ENCODE peak calls at places on chromosomes 13 and 19, in four cellular contexts. J is WTC11, U is GM12878, L is K562. P is an unnamed sample.

GRCh38 chr13:49810825-49811526 is 18.5 kb upstream of the KPNA3 start:
- DNase-seq in J (no peak), U (no peak), L (no peak), P (peak)

GRCh38 chr13:71378992-71379905 is 487.8 kb downstream of the DACH1 start:
- DNase-seq in J (no peak), U (no peak), L (no peak), P (no peak)

GRCh38 chr13:28819046-28819747 is 942 bp upstream of the MTUS2 start:
- DNase-seq in J (peak), U (no peak), L (no peak), P (no peak)

GRCh38 chr13:63414247-63414646 is 1998.6 kb upstream of the PCDH20 start:
- DNase-seq in J (no peak), U (no peak), L (no peak), P (no peak)

GRCh38 chr13:74329978-74330377 is 195.8 kb upstream of the KLF12 start:
- DNase-seq in J (no peak), U (no peak), L (no peak), P (no peak)

GRCh38 chr19:56348289-56348877 is 33.7 kb upstream of the ZSCAN5A start:
- DNase-seq in J (peak), U (no peak), L (peak), P (no peak)

GRCh38 chr19:44570984-44571684 is 41.7 kb upstream of the CEACAM20 start:
- DNase-seq in J (peak), U (no peak), L (peak), P (peak)

GRCh38 chr19:53945441-53945840 is 17.3 kb upstream of the CACNG8 start:
- DNase-seq in J (peak), U (no peak), L (peak), P (no peak)

GRCh38 chr19:57992841-57993240 is 9.8 kb downstream of the ZNF606 start:
- DNase-seq in J (no peak), U (no peak), L (no peak), P (no peak)

GRCh38 chr13:26785845-26786630 is 25.5 kb upstream of the GPR12 start:
- DNase-seq in J (peak), U (no peak), L (no peak), P (no peak)

GRCh38 chr13:97849305-97849704 is 104.2 kb upstream of the IPO5 start:
- DNase-seq in J (no peak), U (peak), L (peak), P (peak)

GRCh38 chr19:43624933-43625332 is 5.5 kb upstream of the ZNF428 start:
- DNase-seq in J (peak), U (no peak), L (peak), P (no peak)

GRCh38 chr13:102729560-102730275 is 34.9 kb upstream of the METTL21C start:
- DNase-seq in J (no peak), U (no peak), L (no peak), P (no peak)

GRCh38 chr13:111139874-111140561 is 24.9 kb downstream of the ARHGEF7 start:
- DNase-seq in J (no peak), U (no peak), L (no peak), P (no peak)

GRCh38 chr13:103473081-103473480 is 406.9 kb upstream of the SLC10A2 start:
- DNase-seq in J (no peak), U (no peak), L (no peak), P (no peak)

GRCh38 chr19:29492761-29493160 is 33.0 kb upstream of the VSTM2B start:
- DNase-seq in J (no peak), U (no peak), L (no peak), P (no peak)

GRCh38 chr13:48493076-48493765 is 39.7 kb downstream of the RCBTB2 start:
- DNase-seq in J (no peak), U (no peak), L (peak), P (no peak)

GRCh38 chr19:13356686-13357280 is 149.5 kb downstream of the CACNA1A start:
- DNase-seq in J (no peak), U (no peak), L (no peak), P (no peak)

GRCh38 chr13:30744056-30744684 is 8.8 kb downstream of the ALOX5AP start:
- DNase-seq in J (no peak), U (peak), L (peak), P (peak)

GRCh38 chr19:2714531-2715269 is 6.5 kb downstream of the DIRAS1 start:
- DNase-seq in J (no peak), U (no peak), L (no peak), P (no peak)

GRCh38 chr19:53867225-53868090 is at the start of gene MYADM:
- DNase-seq in J (peak), U (peak), L (peak), P (peak)

GRCh38 chr13:93289842-93290241 is 63.2 kb downstream of the GPC6 start:
- DNase-seq in J (no peak), U (no peak), L (no peak), P (no peak)

GRCh38 chr19:18762125-18763023 is 28.7 kb downstream of the COMP start:
- DNase-seq in J (peak), U (no peak), L (no peak), P (peak)

GRCh38 chr13:95463516-95463915 is 89.0 kb upstream of the CLDN10 start:
- DNase-seq in J (no peak), U (no peak), L (no peak), P (no peak)

GRCh38 chr13:78326608-78327007 is 276.7 kb downstream of the POU4F1 start:
- DNase-seq in J (no peak), U (no peak), L (no peak), P (no peak)

GRCh38 chr19:19637186-19637522 is 6.3 kb downstream of the GMIP start:
- DNase-seq in J (no peak), U (no peak), L (no peak), P (no peak)

GRCh38 chr13:73579574-73580274 is 520.9 kb downstream of the KLF5 start:
- DNase-seq in J (no peak), U (no peak), L (no peak), P (no peak)

GRCh38 chr13:39452412-39452811 is 150.6 kb downstream of the LHFPL6 start:
- DNase-seq in J (no peak), U (no peak), L (no peak), P (no peak)

GRCh38 chr13:65149687-65150086 is 2080.4 kb downstream of the PCDH9 start:
- DNase-seq in J (peak), U (no peak), L (peak), P (no peak)

GRCh38 chr19:42288881-42289555 is 12.9 kb upstream of the PRR19 start:
- DNase-seq in J (no peak), U (no peak), L (no peak), P (no peak)

GRCh38 chr19:34838753-34839431 is 65.9 kb upstream of the ZNF599 start:
- DNase-seq in J (peak), U (no peak), L (no peak), P (peak)

GRCh38 chr19:21321134-21321533 is 8.1 kb downstream of the ZNF708 start:
- DNase-seq in J (no peak), U (no peak), L (no peak), P (no peak)

GRCh38 chr13:53129864-53130393 is 101.3 kb downstream of the OLFM4 start:
- DNase-seq in J (no peak), U (no peak), L (no peak), P (no peak)

DNA sequence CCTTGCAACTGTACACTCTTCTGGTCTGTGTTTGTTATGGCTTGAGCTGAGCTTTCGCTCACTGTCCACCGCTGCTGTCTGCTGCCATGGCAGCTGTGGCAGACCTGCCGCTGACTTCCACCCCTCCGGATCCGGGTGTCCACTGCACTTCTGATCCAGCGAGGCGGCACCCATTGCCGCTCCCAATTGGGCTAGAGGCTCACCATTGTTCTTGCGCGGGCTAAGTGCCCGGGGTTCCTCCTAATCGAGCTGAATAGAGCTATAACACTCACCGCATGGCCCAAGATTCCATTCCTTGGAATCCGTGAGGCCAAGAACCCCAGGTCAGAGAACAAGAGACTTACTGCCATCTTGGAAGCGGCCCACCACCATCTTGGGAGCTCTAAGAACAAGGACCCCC is 2.2 kb upstream of the PSMC4 start:
- DNase-seq in J (no peak), U (no peak), L (no peak), P (no peak)
- TF ChIP-seq CBFB in J (no peak), U (no peak), L (no peak), P (no peak)

GRCh38 chr19:49912965-49913685 is 15.9 kb upstream of the ATF5 start:
- DNase-seq in J (peak), U (no peak), L (peak), P (peak)
- TF ChIP-seq CBFB in J (no peak), U (no peak), L (no peak), P (no peak)

GRCh38 chr13:99303863-99304521 is 3.2 kb downstream of the GPR183 start:
- DNase-seq in J (no peak), U (no peak), L (no peak), P (no peak)
- TF ChIP-seq CBFB in J (no peak), U (peak), L (no peak), P (no peak)

DNA sequence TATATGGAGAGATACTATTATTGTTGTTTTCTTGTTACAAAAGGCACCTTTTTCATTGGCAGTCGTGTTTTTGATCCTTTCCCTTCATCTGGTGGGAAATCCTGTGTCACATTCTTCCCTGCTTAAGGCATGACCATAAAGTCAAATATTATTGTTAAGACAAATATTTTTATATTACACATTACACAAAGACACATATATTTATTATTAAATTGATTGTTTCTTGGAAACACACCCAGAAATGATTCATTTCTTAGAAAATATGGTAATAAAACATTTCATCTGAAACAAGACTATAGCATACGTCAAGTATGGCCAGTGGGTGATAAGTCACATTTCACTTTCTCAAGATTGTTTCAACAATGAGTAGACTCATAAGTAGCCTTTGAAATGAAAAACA is 77.3 kb downstream of the KCTD12 start:
- DNase-seq in J (no peak), U (no peak), L (no peak), P (no peak)
- TF ChIP-seq CBFB in J (no peak), U (no peak), L (no peak), P (no peak)

GRCh38 chr13:45721203-45721731 is 19.1 kb downstream of the CBY2 start:
- DNase-seq in J (no peak), U (no peak), L (no peak), P (no peak)

GRCh38 chr13:45717324-45717723 is 15.2 kb downstream of the CBY2 start:
- DNase-seq in J (no peak), U (no peak), L (no peak), P (no peak)

GRCh38 chr13:45718063-45718462 is 15.9 kb downstream of the CBY2 start:
- DNase-seq in J (no peak), U (no peak), L (peak), P (peak)

GRCh38 chr13:45715351-45715750 is 13.2 kb downstream of the CBY2 start:
- DNase-seq in J (no peak), U (no peak), L (no peak), P (no peak)

DNA sequence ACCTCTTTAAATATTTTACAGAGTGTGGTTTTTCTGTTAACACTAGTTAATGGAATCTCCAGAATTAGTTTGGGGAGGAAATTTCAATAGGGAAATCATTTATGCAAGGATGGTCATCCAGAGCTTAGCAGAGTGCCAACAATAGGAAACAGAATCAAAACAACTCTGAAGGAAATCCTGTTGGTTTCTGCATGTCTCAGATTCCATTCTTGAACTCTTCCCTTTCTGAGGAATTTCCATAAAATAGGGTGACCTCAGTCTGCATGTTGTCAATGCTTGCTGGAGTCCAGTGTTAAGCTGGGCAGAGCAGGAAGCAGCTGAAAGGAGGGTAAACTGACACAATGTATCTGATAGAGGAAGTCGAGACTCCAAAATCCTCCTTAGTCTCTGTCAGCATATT is 16.9 kb downstream of the CBY2 start:
- DNase-seq in J (no peak), U (no peak), L (no peak), P (no peak)
- TF ChIP-seq CBFB in J (no peak), U (no peak), L (no peak), P (no peak)